ENCODE peak calls at places on chromosomes 12 and 14, in seven cellular contexts. M is neural progenitor cell, J is H1, B is fibroblast of lung, L is astrocyte, O is DND-41, A is endothelial cell of umbilical vein. R is an unnamed sample.

GRCh38 chr12:45232771-45233372 is 17.0 kb downstream of the ANO6 start:
- DNase-seq in M (no peak), J (no peak), B (peak; percentile 99), L (peak; percentile 98), O (no peak), A (peak; percentile 97), R (peak; percentile 69)

GRCh38 chr12:112939761-112940357 is 1.6 kb downstream of the OAS3 start:
- DNase-seq in M (no peak), J (no peak), B (no peak), L (no peak), O (peak; percentile 27), A (no peak), R (no peak)

GRCh38 chr14:21070083-21070609 is at the start of gene ARHGEF40:
- DNase-seq in M (peak; percentile 84), J (no peak), B (peak; percentile 58), L (peak; percentile 27), O (no peak), A (peak; percentile 8), R (peak; percentile 68)

GRCh38 chr12:107593713-107594381 is 91.8 kb upstream of the PWP1 start:
- DNase-seq in M (no peak), J (no peak), B (no peak), L (no peak), O (no peak), A (no peak), R (peak; percentile 5)

GRCh38 chr14:85301506-85301905 is 228.4 kb upstream of the FLRT2 start:
- DNase-seq in M (no peak), J (no peak), B (no peak), L (no peak), O (no peak), A (no peak), R (no peak)

GRCh38 chr14:98131406-98131805 is 1140.6 kb downstream of the BCL11B start:
- DNase-seq in M (no peak), J (no peak), B (peak; percentile 75), L (peak; percentile 69), O (no peak), A (no peak), R (no peak)

GRCh38 chr12:89862511-89863331 is 154.1 kb upstream of the ATP2B1 start:
- DNase-seq in M (no peak), J (no peak), B (no peak), L (no peak), O (peak; percentile 53), A (peak; percentile 61), R (no peak)

GRCh38 chr12:6489449-6489848 is 3.6 kb downstream of the MRPL51 start:
- DNase-seq in M (no peak), J (no peak), B (no peak), L (no peak), O (no peak), A (no peak), R (no peak)

GRCh38 chr12:52496590-52497071 is 3.6 kb upstream of the KRT6A start:
- DNase-seq in M (peak; percentile 60), J (no peak), B (peak; percentile 81), L (peak; percentile 75), O (no peak), A (no peak), R (peak; percentile 32)

GRCh38 chr12:105280966-105281693 is 45.2 kb upstream of the APPL2 start:
- DNase-seq in M (no peak), J (no peak), B (peak; percentile 45), L (no peak), O (no peak), A (peak; percentile 18), R (peak; percentile 11)

GRCh38 chr12:69688496-69689427 is 10.3 kb downstream of the BEST3 start:
- DNase-seq in M (peak; percentile 68), J (peak; percentile 58), B (peak; percentile 98), L (peak; percentile 95), O (no peak), A (peak; percentile 96), R (peak; percentile 87)

GRCh38 chr12:98645572-98646067 is 530 bp downstream of the APAF1 start:
- DNase-seq in M (peak; percentile 53), J (no peak), B (peak; percentile 3), L (no peak), O (peak; percentile 20), A (peak; percentile 45), R (peak; percentile 31)

GRCh38 chr12:51087818-51088217 is 4.4 kb upstream of the CSRNP2 start:
- DNase-seq in M (no peak), J (no peak), B (no peak), L (no peak), O (no peak), A (no peak), R (no peak)

GRCh38 chr14:104458845-104459244 is 120.7 kb upstream of the C14orf180 start:
- DNase-seq in M (no peak), J (peak; percentile 27), B (no peak), L (no peak), O (no peak), A (no peak), R (no peak)

GRCh38 chr14:104461676-104462443 is 117.7 kb upstream of the C14orf180 start:
- DNase-seq in M (peak; percentile 61), J (peak; percentile 51), B (no peak), L (no peak), O (no peak), A (no peak), R (peak; percentile 6)

GRCh38 chr14:104462651-104463630 is 116.6 kb upstream of the C14orf180 start:
- DNase-seq in M (no peak), J (peak; percentile 33), B (no peak), L (no peak), O (no peak), A (no peak), R (no peak)

GRCh38 chr14:104464907-104465306 is 114.7 kb upstream of the C14orf180 start:
- DNase-seq in M (no peak), J (peak; percentile 11), B (no peak), L (no peak), O (no peak), A (no peak), R (no peak)

DNA sequence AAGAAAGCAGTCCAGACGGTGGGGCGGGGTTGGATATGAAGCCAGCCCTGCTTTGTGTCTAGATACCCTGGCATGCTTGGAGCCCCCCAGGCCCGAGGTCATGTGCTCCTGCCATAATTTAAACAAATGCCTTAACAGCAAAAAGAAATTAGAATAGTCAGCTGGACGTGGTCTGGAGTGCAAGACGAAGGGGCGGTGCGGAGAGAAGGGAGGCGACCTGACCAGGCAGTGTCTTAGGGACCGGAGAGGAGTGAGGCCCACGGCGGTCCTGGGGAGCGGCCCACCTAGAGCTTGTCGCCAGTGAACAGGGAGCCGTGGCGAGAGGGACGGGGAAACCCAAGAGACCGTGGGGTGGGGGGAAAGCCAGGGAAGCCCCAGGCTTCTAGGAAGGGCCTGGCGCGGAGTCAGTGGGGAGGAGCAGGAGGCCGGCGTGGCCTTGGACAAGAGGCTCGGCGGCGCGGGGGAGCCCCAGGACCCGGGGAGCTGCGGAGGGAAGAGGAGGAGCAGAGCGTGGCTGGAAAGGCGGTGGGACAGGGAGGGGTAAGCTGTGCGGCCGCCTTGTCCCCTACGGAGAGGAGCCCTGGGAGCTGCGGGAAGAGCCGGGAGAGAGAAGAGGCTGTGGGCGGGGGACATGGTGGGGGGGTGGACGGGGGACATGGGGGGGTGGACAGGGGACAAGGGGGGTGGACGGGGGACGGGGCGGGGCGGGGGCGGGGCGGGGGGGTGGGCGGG is 118.5 kb upstream of the C14orf180 start:
- DNase-seq in M (peak; percentile 73), J (peak; percentile 77), B (no peak), L (no peak), O (no peak), A (no peak), R (no peak)
- TF ChIP-seq EZH2 in M (no peak), J (no peak), B (no peak), L (no peak), O (no peak), A (no peak), R (no peak)

DNA sequence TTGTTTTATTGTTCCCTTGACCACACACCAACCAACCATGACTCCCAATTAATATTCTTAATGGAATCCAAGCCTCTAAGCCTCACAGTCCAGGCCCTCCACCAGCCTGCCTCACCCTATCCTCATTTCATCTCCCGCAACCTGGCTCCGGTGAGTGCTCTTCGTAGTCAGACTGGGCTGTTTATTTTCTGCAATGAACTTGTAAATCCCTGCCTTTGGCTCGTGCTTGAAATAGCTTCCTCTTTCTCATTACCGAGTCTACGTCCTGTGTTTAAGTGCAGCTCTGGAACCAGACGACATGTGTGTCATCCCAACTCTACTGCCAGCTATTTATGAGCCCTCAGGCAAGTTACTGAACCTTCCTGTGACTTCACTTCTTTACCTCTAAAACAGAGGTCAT is 12.4 kb upstream of the ETFBKMT start:
- DNase-seq in M (no peak), J (no peak), B (no peak), L (no peak), O (no peak), A (no peak), R (no peak)
- H3K36me3 ChIP-seq in M (no peaks in the 10 kb centered on the region), J (no peaks in the 10 kb centered on the region), B (no peaks in the 10 kb centered on the region), L (no peaks in the 10 kb centered on the region), O (no peaks in the 10 kb centered on the region), A (no peaks in the 10 kb centered on the region), R (no peaks in the 10 kb centered on the region)

GRCh38 chr12:24856541-24856940 is 92.4 kb downstream of the BCAT1 start:
- DNase-seq in M (no peak), J (no peak), B (no peak), L (no peak), O (no peak), A (no peak), R (no peak)

GRCh38 chr12:24864796-24865125 is 84.1 kb downstream of the BCAT1 start:
- DNase-seq in M (no peak), J (no peak), B (peak; percentile 82), L (peak; percentile 75), O (peak; percentile 49), A (no peak), R (no peak)

GRCh38 chr12:24860546-24860945 is 88.4 kb downstream of the BCAT1 start:
- DNase-seq in M (no peak), J (no peak), B (peak; percentile 82), L (peak; percentile 76), O (no peak), A (no peak), R (no peak)

GRCh38 chr12:24861751-24862575 is 86.9 kb downstream of the BCAT1 start:
- DNase-seq in M (no peak), J (no peak), B (peak; percentile 88), L (peak; percentile 88), O (no peak), A (peak; percentile 31), R (no peak)
- H3K9me3 ChIP-seq in M (peaks cover 16% of the 10 kb centered on the region), J (peaks cover 16% of the 10 kb centered on the region), B (no peaks in the 10 kb centered on the region), L (no peaks in the 10 kb centered on the region), O (peaks cover 11% of the 10 kb centered on the region), A (no peaks in the 10 kb centered on the region), R (peaks cover 26% of the 10 kb centered on the region)

DNA sequence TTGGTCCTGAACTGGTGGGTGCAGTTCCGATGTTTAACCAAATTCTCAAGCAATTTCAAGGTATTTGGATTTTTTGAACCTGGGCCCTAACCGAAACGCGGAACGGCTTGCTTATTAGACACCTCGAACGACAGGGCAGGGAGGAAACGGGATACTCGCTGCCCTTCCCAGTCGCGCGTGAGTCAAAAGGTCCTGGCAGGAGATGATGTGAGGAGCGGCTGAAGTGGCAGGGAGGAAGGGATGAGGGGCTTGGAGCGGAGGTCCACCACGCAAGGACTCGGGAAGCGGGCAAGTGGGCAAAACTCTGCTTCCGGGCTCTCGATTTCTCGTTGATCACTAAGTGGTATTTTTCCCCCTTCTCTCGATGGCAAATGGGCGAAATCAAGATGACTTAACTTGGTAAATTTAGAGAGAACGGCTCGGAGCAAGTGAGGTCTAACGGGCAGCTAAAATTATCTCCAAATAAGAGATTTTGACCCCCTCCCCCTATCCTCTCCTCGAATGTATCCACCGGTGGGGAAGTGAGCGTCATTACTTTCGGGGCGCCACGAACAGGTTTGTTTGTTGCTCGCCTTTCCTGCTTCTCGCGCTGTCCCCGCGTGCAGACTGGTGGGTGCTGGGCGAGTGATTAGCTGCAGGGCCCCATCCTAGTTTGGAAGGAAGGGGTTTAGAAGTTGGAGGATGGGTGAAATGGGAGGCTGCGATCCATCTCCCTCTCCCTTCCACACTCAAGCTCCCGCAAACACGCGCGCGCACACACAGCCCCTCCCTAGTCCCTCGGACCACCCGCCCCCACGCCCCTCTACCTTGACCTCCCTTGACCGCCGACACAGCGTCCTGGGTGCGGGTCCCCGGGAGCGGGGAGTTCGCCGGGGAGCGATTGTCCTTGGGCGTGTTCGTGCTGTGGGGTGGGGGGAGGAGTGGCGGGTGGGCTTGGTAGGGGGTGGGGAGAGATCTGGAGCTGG is 987 bp upstream of the NTF3 start:
- DNase-seq in M (peak; percentile 51), J (no peak), B (no peak), L (no peak), O (no peak), A (peak; percentile 6), R (no peak)
- TF ChIP-seq EZH2 in M (no peak), J (peak; percentile 8), B (peak; percentile 61), L (peak; percentile 46), O (no peak), A (peak; percentile 66), R (peak; percentile 4)